ENCODE peak calls at places on chromosome 1, in ten cellular contexts. One of them, this sample, is unnamed. For H3K4me1, the result is how much of the 10 kb centered on the place peaks cover.

GRCh38 chr1:41314781-41315481 is 46.3 kb upstream of the FOXO6 start:
- DNase-seq in adrenal gland: no peak
- DNase-seq in right atrium auricular region: no peak
- DNase-seq in colonic mucosa: no peak
- DNase-seq in transverse colon: no peak
- DNase-seq in left lung: no peak
- DNase-seq in heart right ventricle: no peak
- DNase-seq in gastrocnemius medialis: no peak
- DNase-seq in suprapubic skin: no peak
- DNase-seq in kidney: no peak
- DNase-seq in this sample: no peak

GRCh38 chr1:184287001-184287400 is 99.8 kb upstream of the C1orf21 start:
- DNase-seq in left lung: no peak
- DNase-seq in right atrium auricular region: no peak
- DNase-seq in heart right ventricle: no peak
- DNase-seq in kidney: no peak
- DNase-seq in colonic mucosa: no peak
- DNase-seq in adrenal gland: no peak
- DNase-seq in transverse colon: no peak
- DNase-seq in suprapubic skin: no peak
- DNase-seq in gastrocnemius medialis: no peak
- DNase-seq in this sample: no peak

GRCh38 chr1:237983507-237983906 is 92.8 kb upstream of the ZP4 start:
- DNase-seq in right atrium auricular region: no peak
- DNase-seq in left lung: no peak
- DNase-seq in kidney: no peak
- DNase-seq in adrenal gland: no peak
- DNase-seq in transverse colon: no peak
- DNase-seq in gastrocnemius medialis: no peak
- DNase-seq in suprapubic skin: no peak
- DNase-seq in heart right ventricle: no peak
- DNase-seq in colonic mucosa: no peak
- DNase-seq in this sample: no peak

GRCh38 chr1:115133440-115133839 is 44.1 kb upstream of the TSPAN2 start:
- DNase-seq in gastrocnemius medialis: no peak
- DNase-seq in kidney: no peak
- DNase-seq in left lung: no peak
- DNase-seq in heart right ventricle: no peak
- DNase-seq in adrenal gland: no peak
- DNase-seq in right atrium auricular region: no peak
- DNase-seq in colonic mucosa: no peak
- DNase-seq in transverse colon: no peak
- DNase-seq in suprapubic skin: no peak
- DNase-seq in this sample: no peak

GRCh38 chr1:89844236-89844807 is 23.5 kb downstream of the LRRC8D start:
- DNase-seq in adrenal gland: no peak
- DNase-seq in colonic mucosa: no peak
- DNase-seq in transverse colon: no peak
- DNase-seq in kidney: no peak
- DNase-seq in heart right ventricle: no peak
- DNase-seq in gastrocnemius medialis: no peak
- DNase-seq in right atrium auricular region: no peak
- DNase-seq in left lung: no peak
- DNase-seq in suprapubic skin: no peak
- DNase-seq in this sample: peak

GRCh38 chr1:982765-983436 is 1.0 kb upstream of the PERM1 start:
- DNase-seq in adrenal gland: no peak
- DNase-seq in kidney: peak
- DNase-seq in colonic mucosa: no peak
- DNase-seq in gastrocnemius medialis: no peak
- DNase-seq in suprapubic skin: no peak
- DNase-seq in left lung: peak
- DNase-seq in heart right ventricle: no peak
- DNase-seq in transverse colon: no peak
- DNase-seq in right atrium auricular region: no peak
- DNase-seq in this sample: no peak

GRCh38 chr1:80847904-80848303 is 952.8 kb upstream of the ADGRL2 start:
- DNase-seq in colonic mucosa: no peak
- DNase-seq in transverse colon: no peak
- DNase-seq in left lung: no peak
- DNase-seq in adrenal gland: no peak
- DNase-seq in kidney: peak
- DNase-seq in right atrium auricular region: no peak
- DNase-seq in heart right ventricle: no peak
- DNase-seq in suprapubic skin: no peak
- DNase-seq in gastrocnemius medialis: no peak
- DNase-seq in this sample: no peak

GRCh38 chr1:169557131-169557530 is 29.1 kb downstream of the F5 start:
- DNase-seq in heart right ventricle: no peak
- DNase-seq in colonic mucosa: no peak
- DNase-seq in transverse colon: no peak
- DNase-seq in right atrium auricular region: no peak
- DNase-seq in gastrocnemius medialis: no peak
- DNase-seq in adrenal gland: no peak
- DNase-seq in kidney: no peak
- DNase-seq in left lung: no peak
- DNase-seq in suprapubic skin: no peak
- DNase-seq in this sample: no peak

GRCh38 chr1:33435096-33435820 is 4.4 kb upstream of the PHC2 start:
- DNase-seq in kidney: no peak
- DNase-seq in left lung: no peak
- DNase-seq in suprapubic skin: no peak
- DNase-seq in right atrium auricular region: no peak
- DNase-seq in colonic mucosa: no peak
- DNase-seq in adrenal gland: no peak
- DNase-seq in gastrocnemius medialis: no peak
- DNase-seq in heart right ventricle: no peak
- DNase-seq in transverse colon: no peak
- DNase-seq in this sample: no peak

GRCh38 chr1:185439727-185440415 is 122.8 kb upstream of the IVNS1ABP start:
- DNase-seq in suprapubic skin: no peak
- DNase-seq in gastrocnemius medialis: no peak
- DNase-seq in colonic mucosa: no peak
- DNase-seq in transverse colon: no peak
- DNase-seq in adrenal gland: no peak
- DNase-seq in kidney: no peak
- DNase-seq in left lung: no peak
- DNase-seq in heart right ventricle: no peak
- DNase-seq in right atrium auricular region: no peak
- DNase-seq in this sample: peak

GRCh38 chr1:214895226-214895625 is 187.3 kb upstream of the KCNK2 start:
- DNase-seq in left lung: no peak
- DNase-seq in gastrocnemius medialis: no peak
- DNase-seq in right atrium auricular region: no peak
- DNase-seq in colonic mucosa: no peak
- DNase-seq in adrenal gland: no peak
- DNase-seq in heart right ventricle: no peak
- DNase-seq in transverse colon: no peak
- DNase-seq in kidney: no peak
- DNase-seq in suprapubic skin: no peak
- DNase-seq in this sample: no peak

GRCh38 chr1:24202556-24202955 is 15.5 kb upstream of the IFNLR1 start:
- DNase-seq in heart right ventricle: no peak
- DNase-seq in kidney: peak
- DNase-seq in right atrium auricular region: no peak
- DNase-seq in suprapubic skin: no peak
- DNase-seq in colonic mucosa: no peak
- DNase-seq in left lung: no peak
- DNase-seq in gastrocnemius medialis: no peak
- DNase-seq in adrenal gland: no peak
- DNase-seq in transverse colon: no peak
- DNase-seq in this sample: no peak

GRCh38 chr1:20499105-20499504 is 8.8 kb downstream of the MUL1 start:
- DNase-seq in transverse colon: no peak
- DNase-seq in colonic mucosa: no peak
- DNase-seq in heart right ventricle: no peak
- DNase-seq in gastrocnemius medialis: no peak
- DNase-seq in left lung: no peak
- DNase-seq in right atrium auricular region: no peak
- DNase-seq in kidney: no peak
- DNase-seq in suprapubic skin: no peak
- DNase-seq in adrenal gland: no peak
- DNase-seq in this sample: no peak

GRCh38 chr1:20496241-20496661 is 10.2 kb upstream of the CAMK2N1 start:
- DNase-seq in suprapubic skin: no peak
- DNase-seq in left lung: no peak
- DNase-seq in right atrium auricular region: no peak
- DNase-seq in colonic mucosa: no peak
- DNase-seq in adrenal gland: no peak
- DNase-seq in heart right ventricle: no peak
- DNase-seq in gastrocnemius medialis: no peak
- DNase-seq in kidney: no peak
- DNase-seq in transverse colon: no peak
- DNase-seq in this sample: no peak

GRCh38 chr1:20495661-20496060 is 9.7 kb upstream of the CAMK2N1 start:
- DNase-seq in colonic mucosa: no peak
- DNase-seq in right atrium auricular region: no peak
- DNase-seq in kidney: no peak
- DNase-seq in transverse colon: no peak
- DNase-seq in gastrocnemius medialis: no peak
- DNase-seq in left lung: no peak
- DNase-seq in adrenal gland: no peak
- DNase-seq in heart right ventricle: no peak
- DNase-seq in suprapubic skin: no peak
- DNase-seq in this sample: no peak

GRCh38 chr1:20499718-20500117 is 8.2 kb downstream of the MUL1 start:
- DNase-seq in colonic mucosa: no peak
- DNase-seq in gastrocnemius medialis: no peak
- DNase-seq in adrenal gland: no peak
- DNase-seq in left lung: no peak
- DNase-seq in kidney: no peak
- DNase-seq in transverse colon: no peak
- DNase-seq in suprapubic skin: no peak
- DNase-seq in heart right ventricle: no peak
- DNase-seq in right atrium auricular region: no peak
- DNase-seq in this sample: no peak

DNA sequence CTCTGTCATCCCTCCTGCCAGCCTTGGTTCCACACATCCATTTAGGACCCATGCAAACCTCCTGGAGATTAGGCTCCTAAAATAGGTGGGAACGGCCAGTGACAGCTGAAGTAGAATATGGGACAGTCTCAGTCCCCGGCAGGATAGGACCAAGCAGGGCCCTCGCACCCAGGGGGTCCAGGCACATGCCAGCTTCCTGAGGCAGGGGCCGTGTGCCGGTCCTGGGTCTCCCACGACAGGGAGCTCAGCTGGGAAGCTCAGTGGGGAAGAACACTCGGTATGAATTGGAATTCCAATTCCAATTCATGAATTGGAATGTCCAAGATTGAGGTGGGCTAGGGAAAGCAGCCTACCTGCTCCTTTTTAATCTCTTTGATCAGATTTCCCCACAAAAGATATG is 9.8 kb downstream of the MUL1 start:
- DNase-seq in transverse colon: no peak
- DNase-seq in adrenal gland: no peak
- DNase-seq in left lung: no peak
- DNase-seq in suprapubic skin: no peak
- DNase-seq in right atrium auricular region: no peak
- DNase-seq in colonic mucosa: no peak
- DNase-seq in heart right ventricle: no peak
- DNase-seq in gastrocnemius medialis: no peak
- DNase-seq in kidney: no peak
- DNase-seq in this sample: no peak
- H3K27ac ChIP-seq in transverse colon: no peak
- H3K27ac ChIP-seq in adrenal gland: no peak
- H3K27ac ChIP-seq in left lung: no peak
- H3K27ac ChIP-seq in suprapubic skin: no peak
- H3K27ac ChIP-seq in right atrium auricular region: no peak
- H3K27ac ChIP-seq in colonic mucosa: no peak
- H3K27ac ChIP-seq in heart right ventricle: no peak
- H3K27ac ChIP-seq in gastrocnemius medialis: no peak
- H3K27ac ChIP-seq in kidney: no peak
- H3K27ac ChIP-seq in this sample: no peak

GRCh38 chr1:26744075-26744958 is 43.4 kb upstream of the PIGV start:
- DNase-seq in adrenal gland: peak
- DNase-seq in left lung: peak
- DNase-seq in heart right ventricle: peak
- DNase-seq in gastrocnemius medialis: peak
- DNase-seq in kidney: peak
- DNase-seq in colonic mucosa: peak
- DNase-seq in suprapubic skin: no peak
- DNase-seq in transverse colon: peak
- DNase-seq in right atrium auricular region: peak
- DNase-seq in this sample: peak
- H3K4me1 ChIP-seq in adrenal gland: under half
- H3K4me1 ChIP-seq in left lung: under half
- H3K4me1 ChIP-seq in heart right ventricle: half or more
- H3K4me1 ChIP-seq in gastrocnemius medialis: half or more
- H3K4me1 ChIP-seq in kidney: under half
- H3K4me1 ChIP-seq in colonic mucosa: under half
- H3K4me1 ChIP-seq in suprapubic skin: under half
- H3K4me1 ChIP-seq in transverse colon: under half
- H3K4me1 ChIP-seq in right atrium auricular region: half or more
- H3K4me1 ChIP-seq in this sample: half or more

GRCh38 chr1:229987953-229988352 is 79.1 kb upstream of the GALNT2 start:
- DNase-seq in right atrium auricular region: no peak
- DNase-seq in transverse colon: no peak
- DNase-seq in suprapubic skin: no peak
- DNase-seq in left lung: no peak
- DNase-seq in colonic mucosa: no peak
- DNase-seq in kidney: no peak
- DNase-seq in adrenal gland: no peak
- DNase-seq in gastrocnemius medialis: no peak
- DNase-seq in heart right ventricle: no peak
- DNase-seq in this sample: no peak
- H3K4me3 ChIP-seq in right atrium auricular region: no peak
- H3K4me3 ChIP-seq in transverse colon: no peak
- H3K4me3 ChIP-seq in suprapubic skin: no peak
- H3K4me3 ChIP-seq in left lung: no peak
- H3K4me3 ChIP-seq in colonic mucosa: no peak
- H3K4me3 ChIP-seq in kidney: no peak
- H3K4me3 ChIP-seq in adrenal gland: no peak
- H3K4me3 ChIP-seq in gastrocnemius medialis: no peak
- H3K4me3 ChIP-seq in heart right ventricle: no peak
- H3K4me3 ChIP-seq in this sample: no peak

DNA sequence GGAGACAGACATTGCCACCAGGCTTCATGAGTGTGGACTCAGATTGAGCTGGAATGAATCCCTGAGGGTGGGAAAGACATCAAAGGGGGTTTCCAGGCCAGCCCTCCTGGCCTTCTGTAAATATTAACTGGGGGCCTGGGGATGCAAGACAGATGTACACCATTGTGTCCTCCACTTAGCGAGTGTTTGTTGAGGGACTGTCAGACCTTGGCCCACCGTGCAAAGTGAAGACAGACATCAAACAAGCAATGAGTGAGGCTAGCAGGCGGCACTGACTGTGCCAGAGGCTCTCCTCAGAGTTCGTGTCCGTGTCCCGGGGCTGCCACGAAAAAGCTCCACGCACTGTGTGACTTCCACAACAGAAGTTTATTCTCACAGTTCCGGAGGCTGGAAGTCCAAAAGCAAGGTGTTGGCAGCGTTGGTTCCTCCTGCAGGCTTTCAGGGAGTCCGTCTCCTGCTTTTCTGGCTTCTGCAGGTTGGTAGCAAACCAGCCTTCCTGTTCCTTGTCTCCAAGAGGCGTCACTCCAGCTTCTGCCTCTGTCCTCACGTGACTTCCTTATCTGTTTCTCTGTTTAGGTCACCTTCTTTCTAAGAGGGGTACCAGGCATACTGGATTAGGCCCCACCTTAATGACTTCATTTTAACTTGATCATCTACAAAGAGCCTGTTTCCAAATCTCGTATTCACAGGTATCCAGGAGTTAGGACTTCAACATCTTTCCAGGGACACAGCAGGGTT is 59.1 kb downstream of the DISP3 start:
- DNase-seq in colonic mucosa: no peak
- DNase-seq in transverse colon: no peak
- DNase-seq in suprapubic skin: no peak
- DNase-seq in kidney: no peak
- DNase-seq in adrenal gland: no peak
- DNase-seq in right atrium auricular region: no peak
- DNase-seq in left lung: peak
- DNase-seq in gastrocnemius medialis: no peak
- DNase-seq in heart right ventricle: no peak
- DNase-seq in this sample: no peak
- H3K27ac ChIP-seq in colonic mucosa: no peak
- H3K27ac ChIP-seq in transverse colon: no peak
- H3K27ac ChIP-seq in suprapubic skin: no peak
- H3K27ac ChIP-seq in kidney: no peak
- H3K27ac ChIP-seq in adrenal gland: no peak
- H3K27ac ChIP-seq in right atrium auricular region: no peak
- H3K27ac ChIP-seq in left lung: no peak
- H3K27ac ChIP-seq in gastrocnemius medialis: no peak
- H3K27ac ChIP-seq in heart right ventricle: no peak
- H3K27ac ChIP-seq in this sample: no peak